ENCODE peak calls at places on chromosome 18, in four cellular contexts. A is hypothalamus; L is stimulated activated CD4-positive, alpha-beta T cell treated with anti-CD3 and anti-CD28 coated beads, Interleukin-1b, Interleukin-23, amount 100 ng/mL, for 1 hour; G is epithelial cell of esophagus. E is an unnamed sample.

GRCh38 chr18:23943104-23943503 is 71.5 kb upstream of the TTC39C start:
- DNase-seq in A (no peak), L (no peak), G (no peak), E (no peak)

GRCh38 chr18:33231474-33232317 is 208.8 kb downstream of the CCDC178 start:
- DNase-seq in A (no peak), L (no peak), G (peak), E (peak)

GRCh38 chr18:37341016-37341415 is 224.6 kb downstream of the CELF4 start:
- DNase-seq in A (no peak), L (no peak), G (no peak), E (no peak)

GRCh38 chr18:45449761-45450227 is 165.5 kb upstream of the SLC14A2 start:
- DNase-seq in A (no peak), L (no peak), G (no peak), E (no peak)

GRCh38 chr18:46010676-46011075 is 43.5 kb upstream of the EPG5 start:
- DNase-seq in A (no peak), L (no peak), G (no peak), E (no peak)

GRCh38 chr18:5890606-5891360 is 4.5 kb downstream of the TMEM200C start:
- DNase-seq in A (no peak), L (no peak), G (peak), E (no peak)

GRCh38 chr18:43524260-43524659 is 247.0 kb upstream of the SYT4 start:
- DNase-seq in A (no peak), L (no peak), G (no peak), E (peak)

GRCh38 chr18:38473535-38473934 is 907.9 kb upstream of the CELF4 start:
- DNase-seq in A (no peak), L (no peak), G (no peak), E (no peak)

GRCh38 chr18:55485666-55486065 is 102.3 kb downstream of the TCF4 start:
- DNase-seq in A (no peak), L (no peak), G (peak), E (peak)

GRCh38 chr18:3597159-3597977 is 147.4 kb downstream of the TGIF1 start:
- DNase-seq in A (no peak), L (no peak), G (no peak), E (no peak)

GRCh38 chr18:3012306-3012919 is 531 bp downstream of the LPIN2 start:
- DNase-seq in A (peak), L (no peak), G (no peak), E (no peak)

GRCh38 chr18:60506682-60507081 is 134.1 kb upstream of the MC4R start:
- DNase-seq in A (no peak), L (no peak), G (no peak), E (no peak)

GRCh38 chr18:24214913-24215312 is 76.1 kb downstream of the CABYR start:
- DNase-seq in A (no peak), L (no peak), G (peak), E (peak)

GRCh38 chr18:44342946-44343345 is 337.7 kb upstream of the SETBP1 start:
- DNase-seq in A (no peak), L (no peak), G (peak), E (no peak)

GRCh38 chr18:7902399-7902839 is 335.3 kb downstream of the PTPRM start:
- DNase-seq in A (no peak), L (no peak), G (no peak), E (no peak)

GRCh38 chr18:24987933-24988840 is 363.8 kb downstream of the ZNF521 start:
- DNase-seq in A (no peak), L (no peak), G (peak), E (no peak)

GRCh38 chr18:77066689-77067088 is 65.9 kb downstream of the MBP start:
- DNase-seq in A (no peak), L (no peak), G (no peak), E (no peak)

GRCh38 chr18:49922228-49922627 is 108.9 kb upstream of the ACAA2 start:
- DNase-seq in A (no peak), L (no peak), G (peak), E (peak)

GRCh38 chr18:26621161-26622026 is 73.0 kb upstream of the KCTD1 start:
- DNase-seq in A (no peak), L (no peak), G (peak), E (peak)

GRCh38 chr18:7300971-7301553 is 70.2 kb downstream of the LRRC30 start:
- DNase-seq in A (no peak), L (no peak), G (peak), E (peak)

GRCh38 chr18:2091937-2092336 is 479.4 kb downstream of the METTL4 start:
- DNase-seq in A (no peak), L (no peak), G (no peak), E (no peak)

GRCh38 chr18:58788470-58788869 is 76.2 kb upstream of the ZNF532 start:
- DNase-seq in A (no peak), L (no peak), G (peak), E (peak)

GRCh38 chr18:76983184-76983583 is 149.4 kb downstream of the MBP start:
- DNase-seq in A (peak), L (peak), G (peak), E (peak)